ENCODE peak calls at places on chromosomes 1 and 21, in six cellular contexts. L is DMS153, P is OCI-LY7, D is islet precursor cell, I is GM03348, J is left ventricle myocardium superior. N is an unnamed sample.

GRCh38 chr1:107572674-107573205 is 392.2 kb downstream of the VAV3 start:
- DNase-seq in L (peak; percentile 6), P (no peak), D (no peak), I (peak; percentile 64), J (no peak), N (no peak)

GRCh38 chr1:55033215-55033614 is 6.1 kb upstream of the PCSK9 start:
- DNase-seq in L (no peak), P (no peak), D (no peak), I (no peak), J (no peak), N (no peak)

GRCh38 chr1:30041741-30042437 is 681.5 kb downstream of the MATN1 start:
- DNase-seq in L (no peak), P (no peak), D (peak; percentile 45), I (no peak), J (no peak), N (no peak)

GRCh38 chr1:25744140-25744581 is 55.8 kb upstream of the SELENON start:
- DNase-seq in L (peak; percentile 88), P (no peak), D (peak; percentile 75), I (peak; percentile 88), J (peak; percentile 80), N (no peak)

GRCh38 chr1:67850611-67851075 is 17.4 kb upstream of the GNG12 start:
- DNase-seq in L (peak; percentile 49), P (no peak), D (peak; percentile 56), I (peak; percentile 66), J (peak; percentile 74), N (no peak)

GRCh38 chr1:205594846-205595245 is 37.0 kb downstream of the ELK4 start:
- DNase-seq in L (no peak), P (peak; percentile 67), D (no peak), I (no peak), J (no peak), N (no peak)

GRCh38 chr21:38712076-38712475 is 93.7 kb upstream of the ETS2 start:
- DNase-seq in L (peak; percentile 90), P (peak; percentile 22), D (peak; percentile 83), I (peak; percentile 66), J (no peak), N (no peak)

GRCh38 chr21:35156293-35156976 is 107.3 kb upstream of the RUNX1 start:
- DNase-seq in L (no peak), P (no peak), D (no peak), I (no peak), J (no peak), N (no peak)

GRCh38 chr1:9073148-9073547 is 3.7 kb upstream of the SLC2A5 start:
- DNase-seq in L (no peak), P (no peak), D (no peak), I (no peak), J (no peak), N (no peak)

GRCh38 chr1:41537788-41538351 is 53.4 kb upstream of the EDN2 start:
- DNase-seq in L (peak; percentile 90), P (no peak), D (peak; percentile 46), I (peak; percentile 72), J (peak; percentile 84), N (no peak)

GRCh38 chr1:162136760-162137537 is 67.5 kb downstream of the NOS1AP start:
- DNase-seq in L (no peak), P (no peak), D (peak; percentile 83), I (peak; percentile 78), J (no peak), N (no peak)

GRCh38 chr1:181141431-181141910 is 53.0 kb downstream of the IER5 start:
- DNase-seq in L (no peak), P (peak; percentile 11), D (peak; percentile 78), I (peak; percentile 69), J (no peak), N (no peak)

GRCh38 chr21:33401617-33401967 is 1.6 kb upstream of the IFNGR2 start:
- DNase-seq in L (no peak), P (no peak), D (no peak), I (peak; percentile 33), J (no peak), N (no peak)

GRCh38 chr21:15667010-15667409 is 62.8 kb upstream of the USP25 start:
- DNase-seq in L (no peak), P (no peak), D (no peak), I (peak; percentile 74), J (no peak), N (no peak)

GRCh38 chr1:45687753-45688737 is at the start of gene TMEM69:
- DNase-seq in L (peak; percentile 82), P (peak; percentile 93), D (peak; percentile 89), I (peak; percentile 87), J (peak; percentile 63), N (peak; percentile 57)

GRCh38 chr1:6753320-6754140 is 31.7 kb upstream of the CAMTA1 start:
- DNase-seq in L (no peak), P (no peak), D (no peak), I (no peak), J (no peak), N (no peak)

GRCh38 chr1:48093147-48093546 is 96.0 kb upstream of the TRABD2B start:
- DNase-seq in L (peak; percentile 67), P (no peak), D (no peak), I (no peak), J (no peak), N (no peak)

GRCh38 chr1:7026188-7026587 is 240.9 kb downstream of the CAMTA1 start:
- DNase-seq in L (no peak), P (no peak), D (no peak), I (no peak), J (no peak), N (no peak)

GRCh38 chr1:175154595-175155472 is 37.7 kb downstream of the KIAA0040 start:
- DNase-seq in L (peak; percentile 35), P (peak; percentile 82), D (peak; percentile 84), I (peak; percentile 77), J (peak; percentile 83), N (peak; percentile 49)

N was measured in effector CD8-positive, alpha-beta T cell.